ENCODE peak calls at places on chromosomes 11 and 22, in seven cellular contexts. N is CD4-positive, CD25-positive, alpha-beta regulatory T cell; X is astrocyte; P is ovary; B is endodermal cell; V is vagina; J is SJSA1. Z is an unnamed sample.

GRCh38 chr11:94815705-94816344 is 47.7 kb downstream of the AMOTL1 start:
- DNase-seq in V (no peak), N (no peak), X (no peak), B (peak; percentile 72), J (no peak), P (no peak), Z (no peak)

GRCh38 chr11:68037481-68038225 is 1.2 kb upstream of the TCIRG1 start:
- DNase-seq in P (peak; percentile 44), V (no peak), N (peak; percentile 25), J (no peak), B (no peak), X (no peak), Z (no peak)

GRCh38 chr22:30427871-30428270 is 2.3 kb downstream of the MTFP1 start:
- DNase-seq in N (no peak), P (no peak), B (no peak), V (no peak), J (no peak), X (no peak), Z (no peak)

GRCh38 chr11:87780068-87780413 is 395.2 kb downstream of the RAB38 start:
- DNase-seq in N (no peak), P (no peak), X (no peak), J (no peak), V (no peak), B (no peak), Z (no peak)

GRCh38 chr11:70405679-70406395 is 7.5 kb downstream of the CTTN start:
- DNase-seq in B (no peak), X (no peak), J (no peak), P (no peak), V (no peak), N (no peak), Z (no peak)

GRCh38 chr11:33394431-33395109 is 137.4 kb downstream of the HIPK3 start:
- DNase-seq in X (no peak), J (no peak), B (no peak), P (no peak), V (no peak), N (no peak), Z (no peak)

GRCh38 chr22:44360686-44361381 is 48.1 kb upstream of the SHISAL1 start:
- DNase-seq in N (no peak), X (peak; percentile 90), B (peak; percentile 57), V (no peak), P (peak; percentile 53), J (peak; percentile 90), Z (peak; percentile 54)

GRCh38 chr11:64090811-64091516 is 55.2 kb downstream of the FLRT1 start:
- DNase-seq in B (peak; percentile 68), V (no peak), P (no peak), J (no peak), N (no peak), X (no peak), Z (no peak)

GRCh38 chr22:33000342-33001280 is 57.6 kb downstream of the SYN3 start:
- DNase-seq in P (peak; percentile 61), J (peak; percentile 55), N (peak; percentile 4), X (no peak), B (peak; percentile 96), V (no peak), Z (no peak)

GRCh38 chr11:34356576-34356917 is 1.3 kb downstream of the ABTB2 start:
- DNase-seq in P (no peak), B (peak; percentile 82), N (peak; percentile 7), X (peak; percentile 73), J (peak; percentile 29), V (no peak), Z (peak; percentile 68)

GRCh38 chr22:25626146-25626992 is 61.9 kb downstream of the GRK3 start:
- DNase-seq in P (no peak), V (no peak), B (no peak), J (no peak), N (no peak), X (no peak), Z (no peak)

GRCh38 chr11:63747006-63747405 is 21.6 kb downstream of the ZFTA start:
- DNase-seq in P (no peak), B (no peak), N (no peak), V (no peak), X (no peak), J (no peak), Z (no peak)

GRCh38 chr11:34155057-34155758 is 49.8 kb downstream of the NAT10 start:
- DNase-seq in V (no peak), J (no peak), B (no peak), N (no peak), X (no peak), P (no peak), Z (no peak)

GRCh38 chr11:23973244-23973643 is 523.6 kb upstream of the LUZP2 start:
- DNase-seq in N (no peak), B (no peak), P (no peak), V (no peak), J (peak; percentile 65), X (peak; percentile 38), Z (no peak)

GRCh38 chr11:122863704-122864326 is 18.7 kb upstream of the JHY start:
- DNase-seq in J (peak; percentile 9), N (peak; percentile 38), B (peak; percentile 72), V (no peak), P (peak; percentile 31), X (peak; percentile 14), Z (peak; percentile 64)

GRCh38 chr11:65290448-65291165 is 24.1 kb upstream of the CDC42EP2 start:
- DNase-seq in V (peak; percentile 97), P (peak; percentile 94), X (peak; percentile 93), N (no peak), J (peak; percentile 89), B (no peak), Z (peak; percentile 72)

GRCh38 chr11:2990617-2991476 is 1.3 kb downstream of the NAP1L4 start:
- DNase-seq in J (peak; percentile 46), X (no peak), P (no peak), N (peak; percentile 68), V (no peak), B (no peak), Z (peak; percentile 43)

GRCh38 chr22:17400305-17400704 is 31.0 kb downstream of the CECR2 start:
- DNase-seq in P (no peak), J (no peak), N (no peak), X (no peak), B (no peak), V (no peak), Z (no peak)

GRCh38 chr11:122668562-122669090 is 13.1 kb downstream of the UBASH3B start:
- DNase-seq in P (no peak), N (peak; percentile 81), B (no peak), V (no peak), J (peak; percentile 32), X (peak; percentile 90), Z (no peak)

GRCh38 chr11:2192435-2192834 is 20.8 kb upstream of the TH start:
- DNase-seq in N (no peak), B (no peak), X (no peak), J (no peak), V (no peak), P (no peak), Z (no peak)

GRCh38 chr11:32852142-32852541 is 22.4 kb downstream of the PRRG4 start:
- DNase-seq in V (no peak), N (no peak), J (no peak), P (no peak), B (no peak), X (peak; percentile 69), Z (no peak)

GRCh38 chr11:100752371-100753073 is 65.4 kb downstream of the ARHGAP42 start:
- DNase-seq in N (no peak), X (no peak), J (no peak), P (no peak), V (no peak), B (no peak), Z (peak; percentile 39)

GRCh38 chr11:122095950-122096942 is 19.8 kb downstream of the BLID start:
- DNase-seq in N (no peak), P (no peak), J (peak; percentile 70), X (peak; percentile 92), V (no peak), B (no peak), Z (no peak)

GRCh38 chr11:12674936-12675696 is 895 bp downstream of the TEAD1 start:
- DNase-seq in X (no peak), J (peak; percentile 45), P (peak; percentile 61), N (no peak), B (peak; percentile 67), V (no peak), Z (peak; percentile 60)

GRCh38 chr11:22976146-22976545 is 115.9 kb upstream of the CCDC179 start:
- DNase-seq in J (no peak), N (no peak), B (no peak), P (no peak), V (no peak), X (no peak), Z (no peak)

GRCh38 chr22:19757140-19757984 is 3.2 kb upstream of the TBX1 start:
- DNase-seq in N (no peak), X (no peak), V (no peak), P (no peak), J (no peak), B (peak; percentile 71), Z (no peak)
- H3K4me3 ChIP-seq in N (no peak overlapping the region), X (no peak overlapping the region), V (peak overlapping the region; percentile 36), P (no peak overlapping the region), J (no peak overlapping the region), B (no peak overlapping the region), Z (no peak overlapping the region)

DNA sequence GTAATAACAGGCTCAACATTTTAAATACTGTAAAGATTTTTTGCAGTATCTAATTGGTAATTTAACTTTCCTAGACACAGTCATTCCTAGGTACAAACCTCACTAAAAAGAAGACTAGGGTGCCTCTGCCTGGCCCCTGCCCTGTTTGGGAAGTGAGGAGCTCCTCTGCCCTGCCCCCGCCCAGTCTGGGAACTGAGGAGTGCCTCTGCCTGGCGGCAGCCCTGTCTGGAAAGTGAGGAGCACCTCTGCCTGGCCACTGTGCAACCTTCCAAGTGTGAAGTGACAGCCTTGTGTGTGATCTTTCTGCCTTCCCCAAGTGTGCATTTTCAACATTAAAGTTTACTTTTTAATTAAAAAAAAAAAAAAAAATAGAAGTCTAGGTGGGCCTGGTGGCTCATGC is 4.2 kb downstream of the CHORDC1 start:
- DNase-seq in V (no peak), P (no peak), N (no peak), X (no peak), J (no peak), B (peak; percentile 69), Z (no peak)
- H3K4me3 ChIP-seq in V (no peak overlapping the region), P (no peak overlapping the region), N (no peak overlapping the region), X (no peak overlapping the region), J (no peak overlapping the region), B (no peak overlapping the region), Z (no peak overlapping the region)

GRCh38 chr11:30041171-30041570 is 24.3 kb upstream of the KCNA4 start:
- DNase-seq in P (no peak), V (no peak), B (no peak), X (no peak), J (no peak), N (no peak), Z (no peak)
- H3K4me3 ChIP-seq in P (no peak overlapping the region), V (no peak overlapping the region), B (no peak overlapping the region), X (no peak overlapping the region), J (no peak overlapping the region), N (no peak overlapping the region), Z (no peak overlapping the region)

GRCh38 chr11:93169950-93170561 is 27.7 kb downstream of the SLC36A4 start:
- DNase-seq in J (no peak), X (peak; percentile 5), P (no peak), B (no peak), V (no peak), N (peak; percentile 34), Z (no peak)
- H3K4me3 ChIP-seq in J (no peak overlapping the region), X (no peak overlapping the region), P (no peak overlapping the region), B (no peak overlapping the region), V (no peak overlapping the region), N (no peak overlapping the region), Z (no peak overlapping the region)

Z was measured in mucosa of descending colon.